ENCODE peak calls at places on chromosomes 11 and 22, in six cellular contexts. Z is SJSA1, H is Caco-2, I is fibroblast of lung, E is left lobe of liver, Q is glomerular endothelial cell. C is an unnamed sample.

GRCh38 chr22:44664149-44664548 is 37.9 kb upstream of the PRR5 start:
- DNase-seq in I (peak), H (no peak), Q (no peak), Z (no peak), E (no peak), C (no peak)

GRCh38 chr11:11230802-11231562 is 122.1 kb downstream of the CSNK2A3 start:
- DNase-seq in E (no peak), Z (no peak), I (no peak), Q (no peak), H (peak), C (no peak)

GRCh38 chr11:203056-203944 is 3.9 kb downstream of the BET1L start:
- DNase-seq in E (peak), Z (no peak), I (no peak), Q (no peak), H (no peak), C (no peak)

GRCh38 chr11:104462346-104462745 is 298.4 kb upstream of the PDGFD start:
- DNase-seq in I (peak), E (no peak), H (no peak), Q (no peak), Z (no peak), C (no peak)

GRCh38 chr11:12397953-12398352 is 20.6 kb downstream of the PARVA start:
- DNase-seq in Z (peak), Q (no peak), H (no peak), I (peak), E (no peak), C (no peak)

GRCh38 chr11:130798280-130798679 is 118.0 kb downstream of the SNX19 start:
- DNase-seq in H (no peak), Z (peak), I (peak), Q (no peak), E (no peak), C (no peak)

GRCh38 chr11:1463056-1463455 is 23.5 kb downstream of the MOB2 start:
- DNase-seq in Q (no peak), H (no peak), Z (no peak), E (no peak), I (no peak), C (no peak)

GRCh38 chr22:47011131-47011854 is 248.8 kb downstream of the TBC1D22A start:
- DNase-seq in Z (peak), H (no peak), Q (no peak), I (no peak), E (no peak), C (no peak)

GRCh38 chr22:42868751-42869251 is 11.7 kb upstream of the ARFGAP3 start:
- DNase-seq in H (no peak), Z (no peak), I (no peak), Q (no peak), E (peak), C (no peak)

GRCh38 chr22:24541681-24542515 is 13.0 kb downstream of the GUCD1 start:
- DNase-seq in Z (no peak), I (no peak), Q (no peak), E (peak), H (no peak), C (no peak)

GRCh38 chr11:66188580-66188979 is 79.9 kb upstream of the RAB1B start:
- DNase-seq in H (no peak), Q (peak), Z (peak), E (no peak), I (peak), C (no peak)

GRCh38 chr11:36142439-36142838 is 146.8 kb downstream of the COMMD9 start:
- DNase-seq in E (no peak), Q (no peak), I (no peak), Z (no peak), H (no peak), C (no peak)

GRCh38 chr11:128716231-128716630 is 22.4 kb downstream of the FLI1 start:
- DNase-seq in I (peak), E (no peak), H (no peak), Q (no peak), Z (no peak), C (no peak)

GRCh38 chr11:19359425-19360000 is 118.8 kb upstream of the E2F8 start:
- DNase-seq in H (no peak), Z (peak), Q (no peak), E (no peak), I (peak), C (no peak)